ENCODE peak calls at places on chromosome 18, in eight cellular contexts. Z, S, R, X, K, U, L and T are unnamed samples.

GRCh38 chr18:678482-679182 is 21.2 kb downstream of the TYMS start:
- DNase-seq in Z (no peak), S (no peak), R (no peak), X (no peak), K (no peak), U (no peak), L (no peak), T (no peak)

GRCh38 chr18:3321133-3321812 is 59.3 kb downstream of the MYL12B start:
- DNase-seq in Z (no peak), S (peak; percentile 69), R (no peak), X (no peak), K (peak; percentile 98), U (peak; percentile 88), L (peak; percentile 31), T (no peak)

GRCh38 chr18:40159141-40160017 is 1795.7 kb upstream of the PIK3C3 start:
- DNase-seq in Z (no peak), S (peak; percentile 21), R (peak; percentile 35), X (no peak), K (peak; percentile 63), U (peak; percentile 67), L (no peak), T (no peak)

GRCh38 chr18:32200766-32201165 is 10.9 kb downstream of the MEP1B start:
- DNase-seq in Z (no peak), S (no peak), R (no peak), X (no peak), K (no peak), U (no peak), L (no peak), T (no peak)

GRCh38 chr18:47981320-47981719 is 50.9 kb upstream of the SMAD2 start:
- DNase-seq in Z (no peak), S (no peak), R (no peak), X (no peak), K (no peak), U (no peak), L (no peak), T (no peak)

GRCh38 chr18:55337908-55338521 is 250.0 kb downstream of the TCF4 start:
- DNase-seq in Z (no peak), S (peak; percentile 31), R (no peak), X (no peak), K (no peak), U (no peak), L (peak; percentile 29), T (no peak)

GRCh38 chr18:34631567-34631966 is 78.5 kb upstream of the DTNA start:
- DNase-seq in Z (no peak), S (no peak), R (peak; percentile 80), X (no peak), K (no peak), U (no peak), L (no peak), T (no peak)

GRCh38 chr18:9737814-9738160 is 29.7 kb downstream of the RAB31 start:
- DNase-seq in Z (peak; percentile 26), S (no peak), R (no peak), X (peak; percentile 18), K (no peak), U (peak; percentile 54), L (no peak), T (no peak)

GRCh38 chr18:27627927-27628326 is 442.8 kb upstream of the CHST9 start:
- DNase-seq in Z (no peak), S (no peak), R (no peak), X (no peak), K (no peak), U (no peak), L (no peak), T (no peak)

GRCh38 chr18:8188196-8188595 is 421.0 kb upstream of the RAB12 start:
- DNase-seq in Z (no peak), S (peak; percentile 16), R (no peak), X (peak; percentile 45), K (peak; percentile 29), U (peak; percentile 19), L (no peak), T (no peak)

GRCh38 chr18:57497372-57498294 is 62.5 kb downstream of the ONECUT2 start:
- DNase-seq in Z (no peak), S (peak; percentile 46), R (no peak), X (no peak), K (peak; percentile 59), U (peak; percentile 50), L (no peak), T (no peak)

GRCh38 chr18:55988537-55988936 is 400.5 kb upstream of the TCF4 start:
- DNase-seq in Z (no peak), S (peak; percentile 27), R (no peak), X (no peak), K (no peak), U (no peak), L (no peak), T (no peak)

GRCh38 chr18:57737661-57738060 is 65.5 kb downstream of the ATP8B1 start:
- DNase-seq in Z (peak; percentile 87), S (peak; percentile 99), R (peak; percentile 83), X (peak; percentile 45), K (peak; percentile 99), U (peak; percentile 98), L (peak; percentile 86), T (no peak)

GRCh38 chr18:79911871-79912270 is 39.6 kb downstream of the SLC66A2 start:
- DNase-seq in Z (no peak), S (no peak), R (no peak), X (no peak), K (no peak), U (no peak), L (peak; percentile 28), T (no peak)

GRCh38 chr18:50194623-50195532 is at the start of gene MYO5B:
- DNase-seq in Z (no peak), S (no peak), R (peak; percentile 63), X (peak; percentile 91), K (no peak), U (peak; percentile 23), L (peak; percentile 78), T (peak; percentile 17)

GRCh38 chr18:3117493-3118192 is 102.1 kb downstream of the MYOM1 start:
- DNase-seq in Z (no peak), S (peak; percentile 6), R (peak; percentile 95), X (peak; percentile 54), K (peak; percentile 14), U (no peak), L (no peak), T (no peak)

GRCh38 chr18:32915526-32915925 is 142.7 kb upstream of the KLHL14 start:
- DNase-seq in Z (no peak), S (no peak), R (no peak), X (no peak), K (peak; percentile 77), U (no peak), L (no peak), T (no peak)

GRCh38 chr18:46497129-46497528 is 159.9 kb downstream of the LOXHD1 start:
- DNase-seq in Z (no peak), S (no peak), R (peak; percentile 10), X (no peak), K (peak; percentile 16), U (peak; percentile 13), L (no peak), T (no peak)

GRCh38 chr18:43668866-43669265 is 391.6 kb upstream of the SYT4 start:
- DNase-seq in Z (no peak), S (no peak), R (no peak), X (no peak), K (no peak), U (no peak), L (no peak), T (no peak)
- TF ChIP-seq CTCF in Z (no peak), S (no peak), R (no peak), X (no peak), K (no peak), U (no peak), L (no peak), T (no peak)

GRCh38 chr18:30186245-30186644 is 856.3 kb downstream of the DSC3 start:
- DNase-seq in Z (no peak), S (no peak), R (no peak), X (no peak), K (no peak), U (no peak), L (no peak), T (no peak)

DNA sequence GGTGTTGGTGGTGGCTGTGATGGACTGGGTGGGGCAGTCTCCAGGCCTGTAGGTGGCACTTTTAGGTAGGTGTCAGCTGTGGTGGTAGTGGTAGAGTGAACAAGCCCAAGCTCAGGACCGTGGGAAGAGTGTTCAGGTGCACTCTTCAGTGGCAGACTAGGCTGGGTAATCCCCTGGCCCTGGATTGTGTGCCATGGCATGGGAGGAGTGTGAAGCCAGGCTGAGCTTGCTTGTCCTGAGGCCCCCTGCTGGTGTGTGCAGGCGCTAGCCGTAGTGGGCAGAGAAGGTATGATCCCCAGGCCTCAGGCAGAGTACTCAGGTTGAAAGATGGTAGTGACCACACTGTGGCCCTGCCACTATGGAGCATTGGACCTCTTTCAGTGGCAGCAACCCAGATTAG is 850.3 kb downstream of the DSC3 start:
- DNase-seq in Z (no peak), S (no peak), R (peak; percentile 5), X (no peak), K (no peak), U (no peak), L (no peak), T (no peak)
- TF ChIP-seq CTCF in Z (no peak), S (no peak), R (peak; percentile 22), X (no peak), K (no peak), U (no peak), L (no peak), T (no peak)

GRCh38 chr18:74623047-74623816 is 25.6 kb downstream of the ZNF407 start:
- DNase-seq in Z (no peak), S (peak; percentile 25), R (no peak), X (no peak), K (peak; percentile 23), U (peak; percentile 67), L (no peak), T (peak; percentile 31)
- TF ChIP-seq CTCF in Z (no peak), S (peak; percentile 47), R (peak; percentile 18), X (no peak), K (peak; percentile 31), U (peak; percentile 24), L (no peak), T (peak; percentile 79)

GRCh38 chr18:23824704-23825103 is 135.5 kb downstream of the LAMA3 start:
- DNase-seq in Z (no peak), S (peak; percentile 40), R (no peak), X (no peak), K (peak; percentile 64), U (peak; percentile 53), L (no peak), T (no peak)

GRCh38 chr18:23825978-23826405 is 136.7 kb downstream of the LAMA3 start:
- DNase-seq in Z (peak; percentile 81), S (peak; percentile 92), R (no peak), X (no peak), K (peak; percentile 98), U (peak; percentile 95), L (peak; percentile 52), T (no peak)

GRCh38 chr18:23825496-23825895 is 136.2 kb downstream of the LAMA3 start:
- DNase-seq in Z (no peak), S (peak; percentile 69), R (no peak), X (no peak), K (peak; percentile 62), U (peak; percentile 66), L (no peak), T (no peak)

GRCh38 chr18:23822590-23823385 is 133.5 kb downstream of the LAMA3 start:
- DNase-seq in Z (no peak), S (peak; percentile 81), R (no peak), X (no peak), K (peak; percentile 66), U (peak; percentile 75), L (no peak), T (no peak)

DNA sequence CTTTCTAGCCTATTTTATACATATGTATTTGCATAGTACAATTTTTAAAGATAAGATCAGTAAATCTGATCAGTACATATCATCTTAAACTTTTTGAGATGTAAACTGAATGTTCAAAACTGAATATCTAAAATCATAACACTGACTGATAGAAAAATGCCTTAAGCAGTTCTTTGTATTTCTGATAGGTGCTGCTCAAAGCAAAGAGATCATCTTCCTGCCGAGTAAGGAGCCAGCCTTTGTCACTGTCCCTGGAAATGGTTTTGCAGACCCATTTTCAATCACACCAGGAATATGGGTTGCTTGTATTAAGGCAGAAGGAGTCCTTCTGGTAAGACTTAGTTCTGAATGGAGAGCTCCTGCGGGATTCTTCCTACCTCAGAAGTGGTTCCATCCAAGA is 135.0 kb downstream of the LAMA3 start:
- DNase-seq in Z (no peak), S (no peak), R (no peak), X (no peak), K (peak; percentile 12), U (peak; percentile 36), L (no peak), T (no peak)
- TF ChIP-seq CTCF in Z (no peak), S (no peak), R (peak; percentile 30), X (no peak), K (no peak), U (no peak), L (no peak), T (no peak)